ENCODE peak calls at places on chromosomes 7 and 10, in five cellular contexts. T is HCT116, W is fibroblast of lung, A is GM12878, D is PC-3. N is an unnamed sample.

GRCh38 chr7:119283353-119283752 is 989.6 kb upstream of the KCND2 start:
- DNase-seq in W (no peak), T (no peak), A (no peak), D (no peak), N (no peak)

GRCh38 chr10:87940210-87940609 is 76.8 kb downstream of the PTEN start:
- DNase-seq in W (no peak), D (no peak), T (no peak), A (no peak), N (no peak)

GRCh38 chr7:151379534-151380198 is 30.2 kb downstream of the WDR86 start:
- DNase-seq in W (no peak), T (no peak), D (no peak), A (no peak), N (no peak)

GRCh38 chr7:129376076-129376777 is 58.0 kb upstream of the STRIP2 start:
- DNase-seq in A (no peak), T (peak; percentile 32), D (peak; percentile 71), W (peak; percentile 13), N (peak; percentile 85)

GRCh38 chr7:19069842-19070241 is 47.6 kb downstream of the TWIST1 start:
- DNase-seq in A (no peak), T (no peak), W (peak; percentile 8), D (peak; percentile 42), N (no peak)

GRCh38 chr10:24430591-24430990 is 221.7 kb downstream of the KIAA1217 start:
- DNase-seq in A (no peak), T (no peak), D (no peak), W (no peak), N (no peak)

GRCh38 chr7:131358636-131359035 is 31.0 kb downstream of the MKLN1 start:
- DNase-seq in W (no peak), T (no peak), A (no peak), D (no peak), N (no peak)

GRCh38 chr7:116978006-116978405 is 24.7 kb downstream of the ST7 start:
- DNase-seq in T (no peak), W (no peak), D (no peak), A (no peak), N (no peak)

GRCh38 chr7:106848851-106849442 is 16.1 kb upstream of the PIK3CG start:
- DNase-seq in A (no peak), W (peak; percentile 91), T (no peak), D (peak; percentile 51), N (no peak)

GRCh38 chr10:73262105-73262730 is 9.8 kb upstream of the MRPS16 start:
- DNase-seq in A (no peak), D (peak; percentile 100), W (peak; percentile 86), T (peak; percentile 89), N (no peak)

GRCh38 chr10:19119191-19119590 is 70.6 kb downstream of the MALRD1 start:
- DNase-seq in T (no peak), D (no peak), A (no peak), W (no peak), N (no peak)
- H3K36me3 ChIP-seq in T (no peaks in the 10 kb centered on the region), D (no peaks in the 10 kb centered on the region), A (no peaks in the 10 kb centered on the region), W (no peaks in the 10 kb centered on the region), N (no peaks in the 10 kb centered on the region)

DNA sequence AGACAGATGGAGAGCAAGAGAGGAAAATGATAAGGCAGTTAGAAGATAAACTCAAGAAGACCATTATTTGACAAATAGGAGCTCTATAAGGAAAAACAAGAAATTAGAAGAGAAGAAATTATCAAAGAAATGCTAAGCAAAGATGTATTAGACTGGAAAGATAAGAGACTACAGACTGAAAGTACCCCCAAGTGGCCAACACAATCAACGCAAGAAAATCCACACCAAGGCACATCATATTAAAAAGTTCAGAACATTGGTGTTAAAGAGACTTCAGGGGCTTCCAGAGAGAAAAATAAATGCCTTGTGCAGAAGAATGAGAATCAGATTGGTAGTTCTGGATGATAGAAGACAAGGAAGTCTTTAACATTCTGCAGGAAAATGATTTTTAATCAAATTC is 46.0 kb downstream of the SH2D4B start:
- DNase-seq in W (no peak), T (no peak), D (no peak), A (no peak), N (peak; percentile 4)
- TF ChIP-seq CTCF in W (no peak), T (peak; percentile 6), D (no peak), A (peak; percentile 24), N (no peak)

GRCh38 chr10:102231357-102232318 is 5.5 kb downstream of the ELOVL3 start:
- DNase-seq in A (no peak), T (peak; percentile 40), D (peak; percentile 52), W (no peak), N (peak; percentile 68)

GRCh38 chr10:102229810-102230263 is 3.7 kb downstream of the ELOVL3 start:
- DNase-seq in W (peak; percentile 53), D (peak; percentile 82), T (peak; percentile 85), A (peak; percentile 33), N (peak; percentile 88)

GRCh38 chr10:102233997-102234396 is 7.3 kb downstream of the PITX3 start:
- DNase-seq in D (no peak), T (no peak), A (no peak), W (no peak), N (no peak)

GRCh38 chr10:102230264-102230860 is 4.3 kb downstream of the ELOVL3 start:
- DNase-seq in D (peak; percentile 55), T (peak; percentile 91), A (no peak), W (peak; percentile 60), N (peak; percentile 35)

GRCh38 chr10:102230861-102231356 is 4.8 kb downstream of the ELOVL3 start:
- DNase-seq in T (peak; percentile 31), D (no peak), W (no peak), A (no peak), N (peak; percentile 48)
- H3K9ac ChIP-seq in T (peak overlapping the region; percentile 71), D (no peak overlapping the region), W (no peak overlapping the region), A (no peak overlapping the region), N (no peak overlapping the region)

GRCh38 chr7:92131764-92132330 is 2.4 kb downstream of the CYP51A1 start:
- DNase-seq in T (no peak), D (no peak), W (no peak), A (no peak), N (no peak)
- H3K36me3 ChIP-seq in T (peaks cover 26% of the 10 kb centered on the region), D (peaks cover 22% of the 10 kb centered on the region), W (peaks cover 9% of the 10 kb centered on the region), A (peaks cover 8% of the 10 kb centered on the region), N (no peaks in the 10 kb centered on the region)